ENCODE peak calls at places on chromosomes 2 and 18, in six cellular contexts. One of them, this sample, is unnamed.

GRCh38 chr2:134146620-134147019 is 107.3 kb upstream of the MGAT5 start:
- DNase-seq in NCI-H2081 treated with DMSO at 0.1 percent for 48 hours: no peak
- DNase-seq in left ventricle myocardium inferior: no peak
- DNase-seq in fibroblast of the aortic adventitia: peak
- DNase-seq in NCI-H345: no peak
- DNase-seq in posterior cingulate gyrus: no peak
- DNase-seq in this sample: no peak

GRCh38 chr18:40852406-40852805 is 1102.6 kb upstream of the PIK3C3 start:
- DNase-seq in posterior cingulate gyrus: no peak
- DNase-seq in NCI-H2081 treated with DMSO at 0.1 percent for 48 hours: no peak
- DNase-seq in NCI-H345: no peak
- DNase-seq in left ventricle myocardium inferior: no peak
- DNase-seq in fibroblast of the aortic adventitia: no peak
- DNase-seq in this sample: no peak

GRCh38 chr18:39843546-39843945 is 2111.5 kb upstream of the PIK3C3 start:
- DNase-seq in fibroblast of the aortic adventitia: no peak
- DNase-seq in NCI-H345: no peak
- DNase-seq in posterior cingulate gyrus: no peak
- DNase-seq in left ventricle myocardium inferior: no peak
- DNase-seq in NCI-H2081 treated with DMSO at 0.1 percent for 48 hours: no peak
- DNase-seq in this sample: no peak

GRCh38 chr2:100853909-100854810 is 34.2 kb downstream of the NPAS2 start:
- DNase-seq in NCI-H2081 treated with DMSO at 0.1 percent for 48 hours: no peak
- DNase-seq in fibroblast of the aortic adventitia: no peak
- DNase-seq in NCI-H345: no peak
- DNase-seq in left ventricle myocardium inferior: no peak
- DNase-seq in posterior cingulate gyrus: no peak
- DNase-seq in this sample: no peak

GRCh38 chr2:219060821-219061791 is at the start of gene IHH:
- DNase-seq in left ventricle myocardium inferior: no peak
- DNase-seq in posterior cingulate gyrus: no peak
- DNase-seq in NCI-H2081 treated with DMSO at 0.1 percent for 48 hours: no peak
- DNase-seq in NCI-H345: peak
- DNase-seq in fibroblast of the aortic adventitia: no peak
- DNase-seq in this sample: no peak

GRCh38 chr2:157257312-157258252 is at the start of gene GALNT5:
- DNase-seq in NCI-H345: no peak
- DNase-seq in NCI-H2081 treated with DMSO at 0.1 percent for 48 hours: no peak
- DNase-seq in posterior cingulate gyrus: no peak
- DNase-seq in left ventricle myocardium inferior: no peak
- DNase-seq in fibroblast of the aortic adventitia: peak
- DNase-seq in this sample: no peak

GRCh38 chr2:230423851-230424458 is 8.0 kb downstream of the SP100 start:
- DNase-seq in posterior cingulate gyrus: no peak
- DNase-seq in fibroblast of the aortic adventitia: peak
- DNase-seq in left ventricle myocardium inferior: no peak
- DNase-seq in NCI-H345: no peak
- DNase-seq in NCI-H2081 treated with DMSO at 0.1 percent for 48 hours: no peak
- DNase-seq in this sample: no peak

GRCh38 chr2:236008006-236008405 is 160.2 kb downstream of the GBX2 start:
- DNase-seq in NCI-H345: no peak
- DNase-seq in left ventricle myocardium inferior: no peak
- DNase-seq in posterior cingulate gyrus: no peak
- DNase-seq in NCI-H2081 treated with DMSO at 0.1 percent for 48 hours: no peak
- DNase-seq in fibroblast of the aortic adventitia: peak
- DNase-seq in this sample: no peak

GRCh38 chr2:127049927-127050802 is 56.8 kb downstream of the BIN1 start:
- DNase-seq in posterior cingulate gyrus: peak
- DNase-seq in NCI-H345: peak
- DNase-seq in left ventricle myocardium inferior: peak
- DNase-seq in fibroblast of the aortic adventitia: peak
- DNase-seq in NCI-H2081 treated with DMSO at 0.1 percent for 48 hours: peak
- DNase-seq in this sample: no peak

GRCh38 chr18:24678113-24678512 is 217.7 kb downstream of the HRH4 start:
- DNase-seq in NCI-H2081 treated with DMSO at 0.1 percent for 48 hours: no peak
- DNase-seq in NCI-H345: no peak
- DNase-seq in left ventricle myocardium inferior: no peak
- DNase-seq in fibroblast of the aortic adventitia: no peak
- DNase-seq in posterior cingulate gyrus: peak
- DNase-seq in this sample: no peak

GRCh38 chr2:102449370-102449974 is 23.6 kb upstream of the SLC9A4 start:
- DNase-seq in left ventricle myocardium inferior: no peak
- DNase-seq in posterior cingulate gyrus: peak
- DNase-seq in fibroblast of the aortic adventitia: peak
- DNase-seq in NCI-H345: peak
- DNase-seq in NCI-H2081 treated with DMSO at 0.1 percent for 48 hours: no peak
- DNase-seq in this sample: peak

GRCh38 chr2:173235947-173236803 is 118.5 kb upstream of the CDCA7 start:
- DNase-seq in NCI-H345: no peak
- DNase-seq in posterior cingulate gyrus: no peak
- DNase-seq in fibroblast of the aortic adventitia: no peak
- DNase-seq in left ventricle myocardium inferior: no peak
- DNase-seq in NCI-H2081 treated with DMSO at 0.1 percent for 48 hours: no peak
- DNase-seq in this sample: no peak

GRCh38 chr2:120863661-120864320 is 128.1 kb downstream of the GLI2 start:
- DNase-seq in left ventricle myocardium inferior: peak
- DNase-seq in posterior cingulate gyrus: no peak
- DNase-seq in NCI-H345: no peak
- DNase-seq in NCI-H2081 treated with DMSO at 0.1 percent for 48 hours: no peak
- DNase-seq in fibroblast of the aortic adventitia: peak
- DNase-seq in this sample: no peak

GRCh38 chr2:216549926-216550690 is 51.5 kb downstream of the RPL37A start:
- DNase-seq in posterior cingulate gyrus: no peak
- DNase-seq in left ventricle myocardium inferior: no peak
- DNase-seq in NCI-H2081 treated with DMSO at 0.1 percent for 48 hours: no peak
- DNase-seq in NCI-H345: no peak
- DNase-seq in fibroblast of the aortic adventitia: no peak
- DNase-seq in this sample: no peak

GRCh38 chr2:71471276-71471675 is 17.9 kb downstream of the DYSF start:
- DNase-seq in NCI-H345: no peak
- DNase-seq in posterior cingulate gyrus: no peak
- DNase-seq in fibroblast of the aortic adventitia: no peak
- DNase-seq in left ventricle myocardium inferior: no peak
- DNase-seq in NCI-H2081 treated with DMSO at 0.1 percent for 48 hours: no peak
- DNase-seq in this sample: no peak

GRCh38 chr2:35428548-35428947 is 927.0 kb upstream of the CRIM1 start:
- DNase-seq in fibroblast of the aortic adventitia: no peak
- DNase-seq in NCI-H345: no peak
- DNase-seq in left ventricle myocardium inferior: no peak
- DNase-seq in NCI-H2081 treated with DMSO at 0.1 percent for 48 hours: no peak
- DNase-seq in posterior cingulate gyrus: peak
- DNase-seq in this sample: peak

GRCh38 chr2:236168110-236169067 is at the start of gene GBX2:
- DNase-seq in fibroblast of the aortic adventitia: no peak
- DNase-seq in NCI-H2081 treated with DMSO at 0.1 percent for 48 hours: no peak
- DNase-seq in left ventricle myocardium inferior: no peak
- DNase-seq in posterior cingulate gyrus: no peak
- DNase-seq in NCI-H345: peak
- DNase-seq in this sample: no peak

GRCh38 chr18:77223221-77223639 is 26.4 kb upstream of the GALR1 start:
- DNase-seq in left ventricle myocardium inferior: no peak
- DNase-seq in NCI-H2081 treated with DMSO at 0.1 percent for 48 hours: no peak
- DNase-seq in NCI-H345: no peak
- DNase-seq in fibroblast of the aortic adventitia: no peak
- DNase-seq in posterior cingulate gyrus: no peak
- DNase-seq in this sample: no peak

GRCh38 chr2:172253190-172254052 is 150.7 kb upstream of the DLX2 start:
- DNase-seq in left ventricle myocardium inferior: no peak
- DNase-seq in NCI-H345: no peak
- DNase-seq in posterior cingulate gyrus: no peak
- DNase-seq in NCI-H2081 treated with DMSO at 0.1 percent for 48 hours: no peak
- DNase-seq in fibroblast of the aortic adventitia: peak
- DNase-seq in this sample: no peak

GRCh38 chr2:107747964-107748583 is 78.6 kb upstream of the RGPD4 start:
- DNase-seq in NCI-H2081 treated with DMSO at 0.1 percent for 48 hours: no peak
- DNase-seq in NCI-H345: no peak
- DNase-seq in fibroblast of the aortic adventitia: no peak
- DNase-seq in posterior cingulate gyrus: no peak
- DNase-seq in left ventricle myocardium inferior: no peak
- DNase-seq in this sample: no peak

GRCh38 chr2:27622921-27623384 is 5.9 kb downstream of the CCDC121 start:
- DNase-seq in posterior cingulate gyrus: no peak
- DNase-seq in NCI-H345: no peak
- DNase-seq in left ventricle myocardium inferior: no peak
- DNase-seq in fibroblast of the aortic adventitia: peak
- DNase-seq in NCI-H2081 treated with DMSO at 0.1 percent for 48 hours: no peak
- DNase-seq in this sample: no peak

GRCh38 chr2:144162652-144163051 is 357.3 kb downstream of the ZEB2 start:
- DNase-seq in fibroblast of the aortic adventitia: no peak
- DNase-seq in NCI-H2081 treated with DMSO at 0.1 percent for 48 hours: no peak
- DNase-seq in left ventricle myocardium inferior: no peak
- DNase-seq in NCI-H345: peak
- DNase-seq in posterior cingulate gyrus: no peak
- DNase-seq in this sample: no peak

GRCh38 chr2:86027913-86028762 is 77.5 kb downstream of the POLR1A start:
- DNase-seq in NCI-H345: no peak
- DNase-seq in posterior cingulate gyrus: no peak
- DNase-seq in left ventricle myocardium inferior: peak
- DNase-seq in NCI-H2081 treated with DMSO at 0.1 percent for 48 hours: no peak
- DNase-seq in fibroblast of the aortic adventitia: no peak
- DNase-seq in this sample: no peak

GRCh38 chr2:126543081-126543480 is 112.9 kb upstream of the GYPC start:
- DNase-seq in posterior cingulate gyrus: no peak
- DNase-seq in NCI-H345: no peak
- DNase-seq in left ventricle myocardium inferior: no peak
- DNase-seq in NCI-H2081 treated with DMSO at 0.1 percent for 48 hours: no peak
- DNase-seq in fibroblast of the aortic adventitia: peak
- DNase-seq in this sample: no peak

GRCh38 chr2:68719912-68720311 is 14.7 kb upstream of the ARHGAP25 start:
- DNase-seq in fibroblast of the aortic adventitia: no peak
- DNase-seq in left ventricle myocardium inferior: no peak
- DNase-seq in posterior cingulate gyrus: no peak
- DNase-seq in NCI-H345: no peak
- DNase-seq in NCI-H2081 treated with DMSO at 0.1 percent for 48 hours: no peak
- DNase-seq in this sample: no peak

GRCh38 chr2:43675646-43676321 is 445 bp downstream of the C1GALT1C1L start:
- DNase-seq in fibroblast of the aortic adventitia: no peak
- DNase-seq in NCI-H2081 treated with DMSO at 0.1 percent for 48 hours: no peak
- DNase-seq in NCI-H345: no peak
- DNase-seq in left ventricle myocardium inferior: no peak
- DNase-seq in posterior cingulate gyrus: no peak
- DNase-seq in this sample: no peak

GRCh38 chr2:9178110-9178904 is 28.3 kb upstream of the ASAP2 start:
- DNase-seq in left ventricle myocardium inferior: no peak
- DNase-seq in posterior cingulate gyrus: no peak
- DNase-seq in NCI-H345: peak
- DNase-seq in NCI-H2081 treated with DMSO at 0.1 percent for 48 hours: no peak
- DNase-seq in fibroblast of the aortic adventitia: peak
- DNase-seq in this sample: no peak

This sample was measured in nucleus accumbens.